ENCODE peak calls at places on chromosomes 13 and 19, in four cellular contexts. O, J, F and X are unnamed samples.

GRCh38 chr13:109436055-109436622 is 350.2 kb downstream of the IRS2 start:
- DNase-seq in J (no peak), F (no peak), O (no peak), X (no peak)

GRCh38 chr13:41216160-41216559 is 21.8 kb upstream of the KBTBD7 start:
- DNase-seq in J (peak), O (no peak), F (no peak), X (no peak)

GRCh38 chr13:77325371-77325941 is 1.4 kb downstream of the MYCBP2 start:
- DNase-seq in F (peak), O (no peak), J (no peak), X (no peak)

GRCh38 chr19:10001899-10002298 is 8.4 kb downstream of the COL5A3 start:
- DNase-seq in F (no peak), O (no peak), J (no peak), X (no peak)

GRCh38 chr13:94480672-94481145 is 1.2 kb upstream of the DCT start:
- DNase-seq in J (peak), O (no peak), F (no peak), X (no peak)

GRCh38 chr19:20365146-20365545 is 198.1 kb downstream of the ZNF486 start:
- DNase-seq in J (no peak), O (no peak), F (peak), X (no peak)

GRCh38 chr19:39679056-39679790 is 23.5 kb downstream of the LGALS16 start:
- DNase-seq in J (no peak), O (no peak), F (no peak), X (no peak)

GRCh38 chr19:42006569-42006968 is 12.5 kb upstream of the ATP1A3 start:
- DNase-seq in F (no peak), J (no peak), O (no peak), X (no peak)

GRCh38 chr19:23531976-23532375 is 136.7 kb upstream of the ZNF91 start:
- DNase-seq in J (no peak), O (no peak), F (peak), X (no peak)

GRCh38 chr13:96982672-96983071 is 11.6 kb downstream of the OXGR1 start:
- DNase-seq in O (no peak), F (peak), J (no peak), X (no peak)

GRCh38 chr13:46817081-46817480 is 20.1 kb upstream of the ESD start:
- DNase-seq in O (no peak), J (no peak), F (no peak), X (no peak)

GRCh38 chr19:50837300-50837699 is 3.9 kb upstream of the KLK15 start:
- DNase-seq in J (no peak), O (no peak), F (no peak), X (no peak)

GRCh38 chr19:14615628-14616027 is 32.7 kb downstream of the CLEC17A start:
- DNase-seq in J (no peak), O (no peak), F (no peak), X (no peak)

GRCh38 chr19:17618919-17619318 is 63.5 kb downstream of the COLGALT1 start:
- DNase-seq in F (no peak), J (no peak), O (no peak), X (no peak)

GRCh38 chr13:20442370-20442769 is 83.3 kb downstream of the CRYL1 start:
- DNase-seq in O (no peak), J (no peak), F (no peak), X (no peak)

GRCh38 chr19:53907690-53908089 is 1.4 kb upstream of the CACNG7 start:
- DNase-seq in J (no peak), F (no peak), O (no peak), X (no peak)

GRCh38 chr19:15432018-15432494 is 13.3 kb upstream of the AKAP8L start:
- DNase-seq in F (no peak), J (peak), O (no peak), X (no peak)

GRCh38 chr13:66154981-66155380 is 1075.2 kb downstream of the PCDH9 start:
- DNase-seq in O (no peak), J (no peak), F (no peak), X (no peak)

GRCh38 chr13:99982021-99982740 is 597 bp downstream of the ZIC2 start:
- DNase-seq in O (no peak), J (no peak), F (peak), X (no peak)

GRCh38 chr13:46062190-46062589 is 9.6 kb upstream of the ZC3H13 start:
- DNase-seq in O (no peak), J (no peak), F (peak), X (no peak)

GRCh38 chr13:22063416-22064124 is 392.7 kb downstream of the FGF9 start:
- DNase-seq in O (no peak), J (no peak), F (peak), X (no peak)